ENCODE peak calls at places on chromosomes 2 and 18, in six cellular contexts. One of them, this sample, is unnamed. For H3K4me1, the result is how much of the 10 kb centered on the place peaks cover.

GRCh38 chr18:23640023-23640422 is 22.7 kb downstream of the ANKRD29 start:
- DNase-seq in GM23248: no peak
- DNase-seq in astrocyte: no peak
- DNase-seq in mesendoderm: no peak
- DNase-seq in HCT116: no peak
- DNase-seq in H9: no peak
- DNase-seq in this sample: no peak

GRCh38 chr2:85540131-85540587 is 1.2 kb downstream of the MAT2A start:
- DNase-seq in astrocyte: no peak
- DNase-seq in HCT116: no peak
- DNase-seq in H9: no peak
- DNase-seq in mesendoderm: peak
- DNase-seq in GM23248: peak
- DNase-seq in this sample: no peak

GRCh38 chr2:9297156-9297555 is 90.5 kb downstream of the ASAP2 start:
- DNase-seq in H9: no peak
- DNase-seq in HCT116: no peak
- DNase-seq in mesendoderm: no peak
- DNase-seq in GM23248: no peak
- DNase-seq in astrocyte: no peak
- DNase-seq in this sample: no peak

GRCh38 chr18:46412831-46413371 is 244.1 kb downstream of the LOXHD1 start:
- DNase-seq in HCT116: no peak
- DNase-seq in astrocyte: no peak
- DNase-seq in GM23248: no peak
- DNase-seq in H9: no peak
- DNase-seq in mesendoderm: no peak
- DNase-seq in this sample: no peak

GRCh38 chr2:203059567-203059966 is 44.9 kb downstream of the NBEAL1 start:
- DNase-seq in HCT116: no peak
- DNase-seq in GM23248: no peak
- DNase-seq in H9: no peak
- DNase-seq in astrocyte: no peak
- DNase-seq in mesendoderm: no peak
- DNase-seq in this sample: no peak

GRCh38 chr18:51425475-51425874 is 228.0 kb upstream of the MEX3C start:
- DNase-seq in HCT116: no peak
- DNase-seq in GM23248: no peak
- DNase-seq in mesendoderm: no peak
- DNase-seq in astrocyte: no peak
- DNase-seq in H9: no peak
- DNase-seq in this sample: no peak

GRCh38 chr2:197310940-197311485 is 433 bp upstream of the ANKRD44 start:
- DNase-seq in H9: no peak
- DNase-seq in GM23248: peak
- DNase-seq in astrocyte: no peak
- DNase-seq in mesendoderm: no peak
- DNase-seq in HCT116: no peak
- DNase-seq in this sample: no peak

GRCh38 chr2:106137944-106138903 is 55.9 kb downstream of the UXS1 start:
- DNase-seq in HCT116: no peak
- DNase-seq in GM23248: no peak
- DNase-seq in mesendoderm: no peak
- DNase-seq in astrocyte: no peak
- DNase-seq in H9: no peak
- DNase-seq in this sample: no peak

GRCh38 chr2:155021591-155021990 is 323.1 kb downstream of the KCNJ3 start:
- DNase-seq in HCT116: no peak
- DNase-seq in mesendoderm: no peak
- DNase-seq in astrocyte: no peak
- DNase-seq in GM23248: no peak
- DNase-seq in H9: no peak
- DNase-seq in this sample: no peak

GRCh38 chr2:26979761-26980160 is 9.3 kb downstream of the MAPRE3 start:
- DNase-seq in mesendoderm: no peak
- DNase-seq in GM23248: peak
- DNase-seq in astrocyte: peak
- DNase-seq in H9: no peak
- DNase-seq in HCT116: no peak
- DNase-seq in this sample: no peak

GRCh38 chr18:50857694-50858093 is 21.2 kb upstream of the ME2 start:
- DNase-seq in GM23248: peak
- DNase-seq in HCT116: no peak
- DNase-seq in astrocyte: no peak
- DNase-seq in mesendoderm: peak
- DNase-seq in H9: no peak
- DNase-seq in this sample: no peak

GRCh38 chr2:103459302-103459701 is 697.5 kb downstream of the TMEM182 start:
- DNase-seq in H9: no peak
- DNase-seq in HCT116: no peak
- DNase-seq in astrocyte: no peak
- DNase-seq in GM23248: no peak
- DNase-seq in mesendoderm: peak
- DNase-seq in this sample: no peak

GRCh38 chr2:113064281-113064680 is 3.5 kb upstream of the IL1F10 start:
- DNase-seq in HCT116: no peak
- DNase-seq in GM23248: no peak
- DNase-seq in H9: no peak
- DNase-seq in astrocyte: no peak
- DNase-seq in mesendoderm: no peak
- DNase-seq in this sample: no peak

GRCh38 chr2:104976603-104977120 is 61.2 kb upstream of the MRPS9 start:
- DNase-seq in astrocyte: no peak
- DNase-seq in HCT116: peak
- DNase-seq in GM23248: no peak
- DNase-seq in mesendoderm: peak
- DNase-seq in H9: peak
- DNase-seq in this sample: peak

GRCh38 chr18:38695559-38696270 is 1130.1 kb upstream of the CELF4 start:
- DNase-seq in astrocyte: peak
- DNase-seq in HCT116: no peak
- DNase-seq in GM23248: peak
- DNase-seq in mesendoderm: no peak
- DNase-seq in H9: no peak
- DNase-seq in this sample: peak

GRCh38 chr2:7878786-7879515 is 802.9 kb upstream of the ID2 start:
- DNase-seq in astrocyte: no peak
- DNase-seq in GM23248: no peak
- DNase-seq in mesendoderm: peak
- DNase-seq in HCT116: no peak
- DNase-seq in H9: peak
- DNase-seq in this sample: no peak

GRCh38 chr2:220148849-220149248 is 521.4 kb downstream of the SLC4A3 start:
- DNase-seq in H9: no peak
- DNase-seq in GM23248: no peak
- DNase-seq in HCT116: no peak
- DNase-seq in astrocyte: peak
- DNase-seq in mesendoderm: no peak
- DNase-seq in this sample: no peak

GRCh38 chr2:228115-228514 is 35.7 kb downstream of the SH3YL1 start:
- DNase-seq in GM23248: no peak
- DNase-seq in HCT116: no peak
- DNase-seq in H9: no peak
- DNase-seq in astrocyte: no peak
- DNase-seq in mesendoderm: no peak
- DNase-seq in this sample: no peak

GRCh38 chr2:238169708-238170251 is 11.0 kb downstream of the ERFE start:
- DNase-seq in mesendoderm: no peak
- DNase-seq in H9: no peak
- DNase-seq in astrocyte: peak
- DNase-seq in HCT116: no peak
- DNase-seq in GM23248: peak
- DNase-seq in this sample: peak

GRCh38 chr2:216306868-216307267 is 65.4 kb downstream of the MARCHF4 start:
- DNase-seq in H9: peak
- DNase-seq in astrocyte: no peak
- DNase-seq in GM23248: no peak
- DNase-seq in HCT116: no peak
- DNase-seq in mesendoderm: no peak
- DNase-seq in this sample: no peak

GRCh38 chr18:67300498-67300897 is 216.0 kb downstream of the DSEL start:
- DNase-seq in HCT116: no peak
- DNase-seq in mesendoderm: peak
- DNase-seq in GM23248: no peak
- DNase-seq in H9: no peak
- DNase-seq in astrocyte: no peak
- DNase-seq in this sample: no peak

GRCh38 chr2:161983896-161984295 is 90.1 kb downstream of the DPP4 start:
- DNase-seq in astrocyte: peak
- DNase-seq in mesendoderm: no peak
- DNase-seq in H9: no peak
- DNase-seq in HCT116: no peak
- DNase-seq in GM23248: peak
- DNase-seq in this sample: peak

GRCh38 chr2:232632904-232633412 is 446 bp upstream of the EFHD1 start:
- DNase-seq in H9: no peak
- DNase-seq in astrocyte: no peak
- DNase-seq in HCT116: no peak
- DNase-seq in GM23248: peak
- DNase-seq in mesendoderm: peak
- DNase-seq in this sample: peak

GRCh38 chr2:232634319-232635150 is 1.1 kb downstream of the EFHD1 start:
- DNase-seq in astrocyte: no peak
- DNase-seq in mesendoderm: peak
- DNase-seq in HCT116: no peak
- DNase-seq in H9: peak
- DNase-seq in GM23248: no peak
- DNase-seq in this sample: no peak

GRCh38 chr2:232633413-232634318 is at the start of gene EFHD1:
- DNase-seq in HCT116: no peak
- DNase-seq in H9: peak
- DNase-seq in astrocyte: peak
- DNase-seq in mesendoderm: peak
- DNase-seq in GM23248: peak
- DNase-seq in this sample: no peak

GRCh38 chr2:232629201-232629475 is 4.3 kb upstream of the EFHD1 start:
- DNase-seq in H9: no peak
- DNase-seq in HCT116: no peak
- DNase-seq in GM23248: no peak
- DNase-seq in astrocyte: no peak
- DNase-seq in mesendoderm: no peak
- DNase-seq in this sample: no peak

DNA sequence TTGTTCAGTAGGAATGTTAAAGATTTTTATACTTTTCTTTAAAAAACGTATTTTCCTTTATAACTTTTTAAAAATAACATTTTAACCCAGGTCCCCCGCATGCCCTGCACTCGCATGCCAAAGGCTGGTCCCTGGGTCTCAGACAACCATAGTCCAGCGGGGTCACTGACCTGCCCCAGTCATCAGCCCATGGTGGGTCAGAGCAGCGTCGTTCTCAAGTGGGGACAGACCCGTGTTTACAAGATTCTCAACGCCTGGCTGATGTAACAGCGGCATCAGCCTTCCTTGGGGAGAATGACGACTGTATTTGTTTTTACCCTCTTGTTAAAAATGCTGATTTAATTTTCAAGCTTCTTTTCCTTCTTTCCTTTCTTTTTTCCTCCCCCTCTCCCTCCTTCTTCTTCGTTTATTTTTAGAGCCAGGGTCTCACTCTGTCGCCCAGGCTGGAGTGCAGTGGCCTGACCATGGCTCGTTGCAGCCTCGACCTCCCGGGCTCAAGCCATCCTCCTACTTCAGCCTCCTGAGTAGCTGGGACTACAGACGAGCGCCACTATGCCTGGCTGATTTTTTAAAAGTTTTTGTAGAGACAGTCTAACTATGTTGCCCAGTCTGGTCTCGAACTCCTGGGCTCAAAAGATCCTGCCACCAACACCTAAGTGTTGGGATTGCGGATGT is 1.0 kb upstream of the EFHD1 start:
- DNase-seq in H9: no peak
- DNase-seq in astrocyte: no peak
- DNase-seq in HCT116: no peak
- DNase-seq in GM23248: no peak
- DNase-seq in mesendoderm: peak
- DNase-seq in this sample: no peak
- H3K9ac ChIP-seq in H9: no peak
- H3K9ac ChIP-seq in astrocyte: no peak
- H3K9ac ChIP-seq in HCT116: peak
- H3K9ac ChIP-seq in GM23248: no peak
- H3K9ac ChIP-seq in mesendoderm: peak
- H3K9ac ChIP-seq in this sample: no peak

DNA sequence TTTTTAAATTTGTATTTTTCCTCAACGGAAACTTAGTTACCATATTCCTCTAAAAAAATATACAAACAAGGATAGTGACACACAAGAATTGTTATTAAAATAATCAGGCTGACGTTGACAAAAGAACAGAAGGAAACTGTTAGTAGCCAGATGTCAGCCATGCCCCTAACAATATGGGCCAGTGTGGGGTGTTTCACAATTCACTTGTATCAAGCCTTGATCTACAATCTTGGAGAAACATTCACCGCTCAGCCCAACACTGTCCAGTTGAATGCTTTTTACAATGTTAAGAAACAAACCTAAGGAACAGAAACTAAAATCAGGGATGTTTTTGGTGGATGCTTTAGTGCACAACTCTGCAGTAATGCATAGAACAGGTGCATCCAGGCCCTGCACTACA is 44.6 kb downstream of the TMEFF2 start:
- DNase-seq in HCT116: no peak
- DNase-seq in H9: no peak
- DNase-seq in mesendoderm: no peak
- DNase-seq in GM23248: no peak
- DNase-seq in astrocyte: no peak
- DNase-seq in this sample: no peak
- H3K4me1 ChIP-seq in HCT116: under half
- H3K4me1 ChIP-seq in H9: under half
- H3K4me1 ChIP-seq in mesendoderm: under half
- H3K4me1 ChIP-seq in GM23248: half or more
- H3K4me1 ChIP-seq in astrocyte: under half
- H3K4me1 ChIP-seq in this sample: under half

DNA sequence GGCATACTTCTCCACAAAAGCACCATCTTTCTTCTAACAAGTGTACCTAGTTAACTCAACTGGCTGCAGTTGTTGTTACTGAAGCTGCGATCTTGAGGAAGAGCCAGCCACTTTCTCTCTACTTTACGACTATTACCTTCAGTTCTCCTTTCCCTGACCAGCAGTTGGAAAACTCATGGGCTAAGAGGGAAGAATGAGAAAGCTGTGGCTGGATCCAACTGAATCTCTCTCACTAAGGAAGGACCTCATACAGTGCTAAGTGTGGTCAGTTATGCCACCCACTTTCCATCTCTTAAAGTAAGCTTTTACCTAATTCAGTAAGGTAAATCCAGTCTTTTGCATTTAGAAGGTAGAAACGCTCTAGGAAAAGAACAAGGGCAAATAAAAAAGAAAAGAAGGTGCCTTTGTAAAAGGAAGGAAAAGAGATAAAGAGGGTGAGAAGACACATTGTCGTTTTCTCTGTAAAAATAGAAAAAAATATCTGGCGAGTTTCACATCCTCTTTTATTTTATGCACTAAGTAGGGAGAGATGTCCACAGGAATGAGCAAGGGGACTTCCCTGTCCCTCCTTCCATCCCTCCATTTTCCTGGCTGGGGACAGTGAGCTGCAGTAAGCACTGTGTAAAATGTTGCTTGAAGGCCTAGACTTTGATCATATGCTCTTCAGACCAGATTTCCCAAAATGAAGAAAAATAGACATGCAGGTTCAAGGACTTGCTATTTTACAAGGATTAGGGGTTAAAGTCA is 73.4 kb downstream of the PLEKHM3 start:
- DNase-seq in astrocyte: no peak
- DNase-seq in mesendoderm: no peak
- DNase-seq in H9: no peak
- DNase-seq in GM23248: no peak
- DNase-seq in HCT116: no peak
- DNase-seq in this sample: no peak
- H3K9ac ChIP-seq in astrocyte: no peak
- H3K9ac ChIP-seq in mesendoderm: no peak
- H3K9ac ChIP-seq in H9: no peak
- H3K9ac ChIP-seq in GM23248: no peak
- H3K9ac ChIP-seq in HCT116: no peak
- H3K9ac ChIP-seq in this sample: no peak

GRCh38 chr2:239215136-239215925 is 185.5 kb downstream of the HDAC4 start:
- DNase-seq in mesendoderm: peak
- DNase-seq in HCT116: no peak
- DNase-seq in astrocyte: no peak
- DNase-seq in GM23248: no peak
- DNase-seq in H9: no peak
- DNase-seq in this sample: no peak
- H3K4me1 ChIP-seq in mesendoderm: under half
- H3K4me1 ChIP-seq in HCT116: under half
- H3K4me1 ChIP-seq in astrocyte: under half
- H3K4me1 ChIP-seq in GM23248: under half
- H3K4me1 ChIP-seq in H9: under half
- H3K4me1 ChIP-seq in this sample: under half

This sample was measured in PC-3.